ENCODE peak calls at places on chromosome 21, in seven cellular contexts. One of them, this sample, is unnamed.

GRCh38 chr21:33855190-33855589 is 60.4 kb downstream of the ATP5PO start:
- DNase-seq in HTR-8/SVneo: no peak
- DNase-seq in activated T-helper 1 cell treated with Interleukin-2 at 50 U/mL for 16 hours: no peak
- DNase-seq in CD8-positive, alpha-beta T cell: no peak
- DNase-seq in fibroblast of pulmonary artery: no peak
- DNase-seq in nucleus accumbens: no peak
- DNase-seq in astrocyte: no peak
- DNase-seq in this sample: no peak

GRCh38 chr21:44527983-44528633 is 11.9 kb downstream of the KRTAP10-1 start:
- DNase-seq in HTR-8/SVneo: no peak
- DNase-seq in activated T-helper 1 cell treated with Interleukin-2 at 50 U/mL for 16 hours: no peak
- DNase-seq in CD8-positive, alpha-beta T cell: no peak
- DNase-seq in fibroblast of pulmonary artery: no peak
- DNase-seq in nucleus accumbens: no peak
- DNase-seq in astrocyte: no peak
- DNase-seq in this sample: no peak

GRCh38 chr21:43938751-43939442 is 73.2 kb upstream of the TRAPPC10 start:
- DNase-seq in HTR-8/SVneo: peak
- DNase-seq in activated T-helper 1 cell treated with Interleukin-2 at 50 U/mL for 16 hours: peak
- DNase-seq in CD8-positive, alpha-beta T cell: peak
- DNase-seq in fibroblast of pulmonary artery: peak
- DNase-seq in nucleus accumbens: peak
- DNase-seq in astrocyte: peak
- DNase-seq in this sample: peak

GRCh38 chr21:20110368-20110767 is 887.8 kb upstream of the NCAM2 start:
- DNase-seq in HTR-8/SVneo: no peak
- DNase-seq in activated T-helper 1 cell treated with Interleukin-2 at 50 U/mL for 16 hours: no peak
- DNase-seq in CD8-positive, alpha-beta T cell: no peak
- DNase-seq in fibroblast of pulmonary artery: no peak
- DNase-seq in nucleus accumbens: no peak
- DNase-seq in astrocyte: no peak
- DNase-seq in this sample: no peak

GRCh38 chr21:44523567-44524181 is 16.3 kb downstream of the KRTAP10-1 start:
- DNase-seq in HTR-8/SVneo: no peak
- DNase-seq in activated T-helper 1 cell treated with Interleukin-2 at 50 U/mL for 16 hours: no peak
- DNase-seq in CD8-positive, alpha-beta T cell: no peak
- DNase-seq in fibroblast of pulmonary artery: no peak
- DNase-seq in nucleus accumbens: no peak
- DNase-seq in astrocyte: no peak
- DNase-seq in this sample: no peak

GRCh38 chr21:45253180-45253579 is 34.5 kb downstream of the POFUT2 start:
- DNase-seq in HTR-8/SVneo: peak
- DNase-seq in activated T-helper 1 cell treated with Interleukin-2 at 50 U/mL for 16 hours: no peak
- DNase-seq in CD8-positive, alpha-beta T cell: no peak
- DNase-seq in fibroblast of pulmonary artery: no peak
- DNase-seq in nucleus accumbens: no peak
- DNase-seq in astrocyte: peak
- DNase-seq in this sample: peak

GRCh38 chr21:41568606-41569385 is 60.8 kb upstream of the TMPRSS2 start:
- DNase-seq in HTR-8/SVneo: no peak
- DNase-seq in activated T-helper 1 cell treated with Interleukin-2 at 50 U/mL for 16 hours: no peak
- DNase-seq in CD8-positive, alpha-beta T cell: no peak
- DNase-seq in fibroblast of pulmonary artery: no peak
- DNase-seq in nucleus accumbens: no peak
- DNase-seq in astrocyte: no peak
- DNase-seq in this sample: no peak

GRCh38 chr21:42931560-42932235 is 6.3 kb upstream of the ERVH48-1 start:
- DNase-seq in HTR-8/SVneo: no peak
- DNase-seq in activated T-helper 1 cell treated with Interleukin-2 at 50 U/mL for 16 hours: no peak
- DNase-seq in CD8-positive, alpha-beta T cell: no peak
- DNase-seq in fibroblast of pulmonary artery: no peak
- DNase-seq in nucleus accumbens: no peak
- DNase-seq in astrocyte: no peak
- DNase-seq in this sample: no peak

GRCh38 chr21:42983869-42984268 is 9.5 kb downstream of the PKNOX1 start:
- DNase-seq in HTR-8/SVneo: no peak
- DNase-seq in activated T-helper 1 cell treated with Interleukin-2 at 50 U/mL for 16 hours: no peak
- DNase-seq in CD8-positive, alpha-beta T cell: no peak
- DNase-seq in fibroblast of pulmonary artery: no peak
- DNase-seq in nucleus accumbens: no peak
- DNase-seq in astrocyte: no peak
- DNase-seq in this sample: no peak

GRCh38 chr21:42531771-42532170 is 18.1 kb downstream of the SLC37A1 start:
- DNase-seq in HTR-8/SVneo: no peak
- DNase-seq in activated T-helper 1 cell treated with Interleukin-2 at 50 U/mL for 16 hours: no peak
- DNase-seq in CD8-positive, alpha-beta T cell: no peak
- DNase-seq in fibroblast of pulmonary artery: no peak
- DNase-seq in nucleus accumbens: no peak
- DNase-seq in astrocyte: no peak
- DNase-seq in this sample: no peak

GRCh38 chr21:15841856-15842564 is 112.2 kb downstream of the USP25 start:
- DNase-seq in HTR-8/SVneo: peak
- DNase-seq in activated T-helper 1 cell treated with Interleukin-2 at 50 U/mL for 16 hours: no peak
- DNase-seq in CD8-positive, alpha-beta T cell: no peak
- DNase-seq in fibroblast of pulmonary artery: peak
- DNase-seq in nucleus accumbens: no peak
- DNase-seq in astrocyte: peak
- DNase-seq in this sample: peak

GRCh38 chr21:44955141-44955802 is 15.4 kb downstream of the SLX9 start:
- DNase-seq in HTR-8/SVneo: no peak
- DNase-seq in activated T-helper 1 cell treated with Interleukin-2 at 50 U/mL for 16 hours: no peak
- DNase-seq in CD8-positive, alpha-beta T cell: no peak
- DNase-seq in fibroblast of pulmonary artery: no peak
- DNase-seq in nucleus accumbens: peak
- DNase-seq in astrocyte: peak
- DNase-seq in this sample: peak

GRCh38 chr21:14741237-14741636 is 195.1 kb upstream of the SAMSN1 start:
- DNase-seq in HTR-8/SVneo: no peak
- DNase-seq in activated T-helper 1 cell treated with Interleukin-2 at 50 U/mL for 16 hours: no peak
- DNase-seq in CD8-positive, alpha-beta T cell: no peak
- DNase-seq in fibroblast of pulmonary artery: no peak
- DNase-seq in nucleus accumbens: no peak
- DNase-seq in astrocyte: no peak
- DNase-seq in this sample: no peak

GRCh38 chr21:37041706-37042271 is 31.1 kb downstream of the PIGP start:
- DNase-seq in HTR-8/SVneo: no peak
- DNase-seq in activated T-helper 1 cell treated with Interleukin-2 at 50 U/mL for 16 hours: no peak
- DNase-seq in CD8-positive, alpha-beta T cell: no peak
- DNase-seq in fibroblast of pulmonary artery: no peak
- DNase-seq in nucleus accumbens: no peak
- DNase-seq in astrocyte: no peak
- DNase-seq in this sample: no peak

GRCh38 chr21:44845418-44846200 is 27.7 kb upstream of the SUMO3 start:
- DNase-seq in HTR-8/SVneo: peak
- DNase-seq in activated T-helper 1 cell treated with Interleukin-2 at 50 U/mL for 16 hours: peak
- DNase-seq in CD8-positive, alpha-beta T cell: peak
- DNase-seq in fibroblast of pulmonary artery: peak
- DNase-seq in nucleus accumbens: no peak
- DNase-seq in astrocyte: peak
- DNase-seq in this sample: peak

GRCh38 chr21:42456457-42456856 is 39.6 kb downstream of the RSPH1 start:
- DNase-seq in HTR-8/SVneo: no peak
- DNase-seq in activated T-helper 1 cell treated with Interleukin-2 at 50 U/mL for 16 hours: peak
- DNase-seq in CD8-positive, alpha-beta T cell: no peak
- DNase-seq in fibroblast of pulmonary artery: no peak
- DNase-seq in nucleus accumbens: peak
- DNase-seq in astrocyte: no peak
- DNase-seq in this sample: no peak

GRCh38 chr21:33047231-33047630 is 21.5 kb downstream of the OLIG2 start:
- DNase-seq in HTR-8/SVneo: no peak
- DNase-seq in activated T-helper 1 cell treated with Interleukin-2 at 50 U/mL for 16 hours: no peak
- DNase-seq in CD8-positive, alpha-beta T cell: no peak
- DNase-seq in fibroblast of pulmonary artery: peak
- DNase-seq in nucleus accumbens: no peak
- DNase-seq in astrocyte: peak
- DNase-seq in this sample: peak

GRCh38 chr21:46667191-46667734 is 31.8 kb downstream of the PRMT2 start:
- DNase-seq in HTR-8/SVneo: peak
- DNase-seq in activated T-helper 1 cell treated with Interleukin-2 at 50 U/mL for 16 hours: no peak
- DNase-seq in CD8-positive, alpha-beta T cell: no peak
- DNase-seq in fibroblast of pulmonary artery: peak
- DNase-seq in nucleus accumbens: no peak
- DNase-seq in astrocyte: peak
- DNase-seq in this sample: no peak

GRCh38 chr21:33492571-33492970 is 1.1 kb upstream of the DNAJC28 start:
- DNase-seq in HTR-8/SVneo: no peak
- DNase-seq in activated T-helper 1 cell treated with Interleukin-2 at 50 U/mL for 16 hours: no peak
- DNase-seq in CD8-positive, alpha-beta T cell: no peak
- DNase-seq in fibroblast of pulmonary artery: peak
- DNase-seq in nucleus accumbens: no peak
- DNase-seq in astrocyte: no peak
- DNase-seq in this sample: no peak

GRCh38 chr21:41712201-41712600 is 54.7 kb downstream of the RIPK4 start:
- DNase-seq in HTR-8/SVneo: no peak
- DNase-seq in activated T-helper 1 cell treated with Interleukin-2 at 50 U/mL for 16 hours: no peak
- DNase-seq in CD8-positive, alpha-beta T cell: no peak
- DNase-seq in fibroblast of pulmonary artery: no peak
- DNase-seq in nucleus accumbens: no peak
- DNase-seq in astrocyte: no peak
- DNase-seq in this sample: no peak

GRCh38 chr21:41765393-41765950 is 1.4 kb downstream of the RIPK4 start:
- DNase-seq in HTR-8/SVneo: no peak
- DNase-seq in activated T-helper 1 cell treated with Interleukin-2 at 50 U/mL for 16 hours: no peak
- DNase-seq in CD8-positive, alpha-beta T cell: no peak
- DNase-seq in fibroblast of pulmonary artery: no peak
- DNase-seq in nucleus accumbens: no peak
- DNase-seq in astrocyte: no peak
- DNase-seq in this sample: no peak

GRCh38 chr21:25911730-25912401 is 177.1 kb downstream of the GABPA start:
- DNase-seq in HTR-8/SVneo: no peak
- DNase-seq in activated T-helper 1 cell treated with Interleukin-2 at 50 U/mL for 16 hours: no peak
- DNase-seq in CD8-positive, alpha-beta T cell: no peak
- DNase-seq in fibroblast of pulmonary artery: no peak
- DNase-seq in nucleus accumbens: no peak
- DNase-seq in astrocyte: peak
- DNase-seq in this sample: peak

GRCh38 chr21:35697321-35697808 is 363.0 kb downstream of the SETD4 start:
- DNase-seq in HTR-8/SVneo: peak
- DNase-seq in activated T-helper 1 cell treated with Interleukin-2 at 50 U/mL for 16 hours: no peak
- DNase-seq in CD8-positive, alpha-beta T cell: peak
- DNase-seq in fibroblast of pulmonary artery: peak
- DNase-seq in nucleus accumbens: peak
- DNase-seq in astrocyte: peak
- DNase-seq in this sample: peak

GRCh38 chr21:19759836-19760235 is 1238.4 kb upstream of the NCAM2 start:
- DNase-seq in HTR-8/SVneo: no peak
- DNase-seq in activated T-helper 1 cell treated with Interleukin-2 at 50 U/mL for 16 hours: no peak
- DNase-seq in CD8-positive, alpha-beta T cell: no peak
- DNase-seq in fibroblast of pulmonary artery: no peak
- DNase-seq in nucleus accumbens: no peak
- DNase-seq in astrocyte: no peak
- DNase-seq in this sample: no peak